ENCODE peak calls at places on chromosomes 1 and 21, in four cellular contexts. E is vagina, X is right lobe of liver, S is GM12891. C is an unnamed sample.

GRCh38 chr1:229993060-229993459 is 74.0 kb upstream of the GALNT2 start:
- DNase-seq in E (no peak), S (no peak), X (no peak), C (no peak)

GRCh38 chr1:51241119-51241518 is 5.0 kb downstream of the RNF11 start:
- DNase-seq in E (no peak), X (no peak), S (no peak), C (no peak)

GRCh38 chr1:177255411-177255810 is 84.7 kb downstream of the BRINP2 start:
- DNase-seq in X (no peak), S (no peak), E (no peak), C (no peak)

GRCh38 chr1:1217621-1218523 is 3.9 kb upstream of the TNFRSF4 start:
- DNase-seq in S (no peak), E (no peak), X (no peak), C (peak)

GRCh38 chr1:17661546-17662157 is 93.5 kb upstream of the ACTL8 start:
- DNase-seq in E (no peak), S (peak), X (no peak), C (peak)

GRCh38 chr1:55682198-55682597 is 467.0 kb upstream of the USP24 start:
- DNase-seq in S (no peak), E (no peak), X (no peak), C (no peak)

GRCh38 chr1:59776960-59777852 is 37.5 kb upstream of the HOOK1 start:
- DNase-seq in X (no peak), S (no peak), E (no peak), C (no peak)

GRCh38 chr21:41321908-41322495 is 5.4 kb downstream of the FAM3B start:
- DNase-seq in S (no peak), E (no peak), X (no peak), C (no peak)

GRCh38 chr21:23694396-23694795 is 1912.9 kb downstream of the MRPL39 start:
- DNase-seq in S (no peak), X (no peak), E (no peak), C (no peak)

GRCh38 chr1:3054474-3054873 is 14.5 kb upstream of the PRDM16 start:
- DNase-seq in E (no peak), S (no peak), X (no peak), C (no peak)

GRCh38 chr1:67162954-67163353 is 3.3 kb upstream of the IL23R start:
- DNase-seq in X (no peak), S (no peak), E (no peak), C (peak)

GRCh38 chr1:36350659-36351171 is 27.3 kb upstream of the EVA1B start:
- DNase-seq in E (no peak), X (no peak), S (no peak), C (peak)

GRCh38 chr1:87392241-87393192 is 63.8 kb downstream of the LMO4 start:
- DNase-seq in E (no peak), X (no peak), S (no peak), C (peak)

GRCh38 chr1:102628008-102628736 is 480.1 kb downstream of the COL11A1 start:
- DNase-seq in E (no peak), S (no peak), X (no peak), C (no peak)

GRCh38 chr1:100950776-100951175 is 54.9 kb downstream of the SLC30A7 start:
- DNase-seq in E (no peak), S (no peak), X (no peak), C (no peak)

GRCh38 chr1:173406783-173407230 is 70.3 kb upstream of the PRDX6 start:
- DNase-seq in X (no peak), E (no peak), S (no peak), C (no peak)

GRCh38 chr21:41045534-41046268 is 122.3 kb upstream of the BACE2 start:
- DNase-seq in S (no peak), X (no peak), E (no peak), C (no peak)

GRCh38 chr1:169968174-169968573 is 74.5 kb upstream of the SCYL3 start:
- DNase-seq in E (no peak), X (no peak), S (no peak), C (no peak)

GRCh38 chr1:216207154-216207553 is 216.1 kb downstream of the USH2A start:
- DNase-seq in S (no peak), X (no peak), E (no peak), C (no peak)

GRCh38 chr1:202202500-202203168 is 9.0 kb downstream of the LGR6 start:
- DNase-seq in S (no peak), X (no peak), E (no peak), C (no peak)

GRCh38 chr1:17024721-17025120 is 13.0 kb upstream of the ATP13A2 start:
- DNase-seq in E (no peak), S (no peak), X (no peak), C (no peak)

GRCh38 chr1:16617101-16617727 is 3.9 kb upstream of the NBPF1 start:
- DNase-seq in X (peak), S (no peak), E (peak), C (no peak)

GRCh38 chr1:32716312-32717126 is 13.9 kb upstream of the SYNC start:
- DNase-seq in E (no peak), X (peak), S (peak), C (no peak)
- TF ChIP-seq POLR2A in E (no peak), X (no peak), S (no peak), C (no peak)

GRCh38 chr1:42035830-42036604 is 117.2 kb upstream of the GUCA2B start:
- DNase-seq in X (peak), E (peak), S (peak), C (peak)
- TF ChIP-seq POLR2A in X (peak), E (no peak), S (no peak), C (peak)

GRCh38 chr1:30009720-30010119 is 713.7 kb downstream of the MATN1 start:
- DNase-seq in E (no peak), S (no peak), X (no peak), C (no peak)
- TF ChIP-seq POLR2A in E (no peak), S (no peak), X (no peak), C (no peak)

DNA sequence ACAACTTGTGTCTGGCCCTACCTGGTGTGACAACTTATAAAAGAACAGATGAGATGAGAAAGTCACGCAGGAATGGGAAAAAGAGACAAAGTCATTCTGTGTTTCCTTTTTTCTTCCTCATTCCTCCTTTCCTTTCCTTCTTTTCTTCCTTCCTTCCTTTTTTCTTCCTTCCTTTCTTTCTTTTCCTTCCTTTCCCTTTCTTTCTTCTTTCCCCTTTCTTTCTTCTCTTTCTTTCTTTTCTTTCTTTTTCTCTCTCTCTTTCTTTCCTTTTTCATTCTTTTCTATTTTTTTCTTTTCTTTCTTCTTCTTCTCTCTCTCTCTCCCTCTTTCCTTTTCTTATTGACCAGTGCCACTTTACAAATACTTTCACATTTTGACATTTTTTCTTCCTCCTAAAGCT is 239.7 kb downstream of the ATG4C start:
- DNase-seq in E (no peak), S (no peak), X (no peak), C (no peak)
- TF ChIP-seq POLR2A in E (no peak), S (no peak), X (no peak), C (no peak)